ENCODE peak calls at places on chromosomes 16 and 17, in nine cellular contexts. X is bronchial epithelial cell, Z is mesenchymal stem cell, R is MM.1S, J is tibial artery, I is left ventricle myocardium inferior, C is lower leg skin, Q is neuronal stem cell, A is HFF-Myc. K is an unnamed sample.

GRCh38 chr16:54447606-54448440 is 161.2 kb upstream of the IRX3 start:
- DNase-seq in X (peak), Z (peak), R (no peak), J (no peak), I (no peak), C (no peak), Q (no peak), A (peak), K (peak)

GRCh38 chr16:70460737-70461261 is 6.4 kb downstream of the FCSK start:
- DNase-seq in X (peak), Z (peak), R (no peak), J (no peak), I (no peak), C (no peak), Q (no peak), A (no peak), K (no peak)

GRCh38 chr17:50763716-50764450 is 3.4 kb downstream of the ANKRD40CL start:
- DNase-seq in X (no peak), Z (no peak), R (no peak), J (no peak), I (no peak), C (no peak), Q (no peak), A (no peak), K (peak)

GRCh38 chr16:87461466-87461975 is 31.3 kb downstream of the ZCCHC14 start:
- DNase-seq in X (peak), Z (peak), R (peak), J (peak), I (peak), C (peak), Q (peak), A (no peak), K (peak)

GRCh38 chr16:4260360-4260759 is 12.5 kb downstream of the TFAP4 start:
- DNase-seq in X (peak), Z (no peak), R (no peak), J (no peak), I (no peak), C (no peak), Q (no peak), A (no peak), K (no peak)

GRCh38 chr16:82748026-82748425 is 121.3 kb downstream of the CDH13 start:
- DNase-seq in X (no peak), Z (peak), R (no peak), J (peak), I (peak), C (no peak), Q (no peak), A (no peak), K (no peak)

GRCh38 chr17:72233981-72234380 is 113.2 kb downstream of the SOX9 start:
- DNase-seq in X (no peak), Z (no peak), R (no peak), J (no peak), I (no peak), C (peak), Q (no peak), A (no peak), K (no peak)

GRCh38 chr17:36592316-36592710 is 634 bp downstream of the DHRS11 start:
- DNase-seq in X (no peak), Z (no peak), R (no peak), J (no peak), I (no peak), C (peak), Q (peak), A (no peak), K (peak)

GRCh38 chr17:50199651-50200446 is 1.6 kb downstream of the COL1A1 start:
- DNase-seq in X (peak), Z (peak), R (peak), J (peak), I (peak), C (peak), Q (peak), A (peak), K (peak)

GRCh38 chr17:59494757-59495368 is 70.5 kb upstream of the DHX40 start:
- DNase-seq in X (no peak), Z (no peak), R (no peak), J (no peak), I (no peak), C (no peak), Q (no peak), A (no peak), K (no peak)

GRCh38 chr16:47461598-47462266 is 601 bp downstream of the PHKB start:
- DNase-seq in X (peak), Z (peak), R (peak), J (no peak), I (no peak), C (no peak), Q (no peak), A (no peak), K (peak)

GRCh38 chr16:31451201-31451600 is 8.1 kb upstream of the ARMC5 start:
- DNase-seq in X (no peak), Z (no peak), R (no peak), J (peak), I (no peak), C (peak), Q (no peak), A (no peak), K (no peak)

GRCh38 chr17:37490022-37490587 is 414 bp downstream of the DUSP14 start:
- DNase-seq in X (peak), Z (peak), R (peak), J (peak), I (peak), C (peak), Q (peak), A (no peak), K (peak)

GRCh38 chr16:20868890-20869289 is 31.3 kb downstream of the DCUN1D3 start:
- DNase-seq in X (no peak), Z (peak), R (no peak), J (peak), I (peak), C (peak), Q (no peak), A (peak), K (peak)

GRCh38 chr17:66957951-66958579 is 6.4 kb upstream of the CACNG4 start:
- DNase-seq in X (no peak), Z (no peak), R (no peak), J (no peak), I (no peak), C (no peak), Q (no peak), A (no peak), K (peak)

GRCh38 chr16:75097191-75097761 is 19.3 kb downstream of the LDHD start:
- DNase-seq in X (no peak), Z (no peak), R (no peak), J (no peak), I (no peak), C (no peak), Q (no peak), A (no peak), K (no peak)

GRCh38 chr17:63537991-63538692 is 12.1 kb upstream of the DCAF7 start:
- DNase-seq in X (no peak), Z (no peak), R (no peak), J (peak), I (no peak), C (no peak), Q (no peak), A (no peak), K (no peak)

GRCh38 chr17:40532520-40533253 is 31.3 kb upstream of the TNS4 start:
- DNase-seq in X (peak), Z (no peak), R (no peak), J (no peak), I (no peak), C (peak), Q (no peak), A (no peak), K (no peak)

GRCh38 chr16:30958164-30959083 is 870 bp downstream of the SETD1A start:
- DNase-seq in X (no peak), Z (peak), R (peak), J (no peak), I (peak), C (no peak), Q (peak), A (no peak), K (peak)

GRCh38 chr17:17119533-17119932 is 77.3 kb downstream of the MPRIP start:
- DNase-seq in X (peak), Z (peak), R (no peak), J (no peak), I (no peak), C (peak), Q (no peak), A (peak), K (no peak)

GRCh38 chr16:57828272-57829161 is 26.2 kb upstream of the KIFC3 start:
- DNase-seq in X (no peak), Z (no peak), R (no peak), J (no peak), I (no peak), C (no peak), Q (no peak), A (no peak), K (no peak)

GRCh38 chr16:58684001-58684353 is 593 bp downstream of the SLC38A7 start:
- DNase-seq in X (peak), Z (peak), R (no peak), J (no peak), I (peak), C (no peak), Q (no peak), A (no peak), K (peak)

GRCh38 chr17:17763734-17764133 is 73.1 kb downstream of the SREBF1 start:
- DNase-seq in X (no peak), Z (no peak), R (no peak), J (no peak), I (no peak), C (no peak), Q (no peak), A (no peak), K (no peak)

GRCh38 chr16:86481607-86482006 is 28.7 kb upstream of the FOXF1 start:
- DNase-seq in X (no peak), Z (no peak), R (no peak), J (no peak), I (no peak), C (no peak), Q (no peak), A (no peak), K (no peak)

GRCh38 chr16:50323335-50324011 is 45.3 kb downstream of the BRD7 start:
- DNase-seq in X (peak), Z (peak), R (peak), J (no peak), I (no peak), C (no peak), Q (no peak), A (peak), K (peak)

GRCh38 chr17:7951143-7951792 is 19.3 kb downstream of the CNTROB start:
- DNase-seq in X (no peak), Z (no peak), R (peak), J (no peak), I (no peak), C (no peak), Q (no peak), A (no peak), K (no peak)

GRCh38 chr17:35729405-35729833 is 2.0 kb upstream of the RASL10B start:
- DNase-seq in X (no peak), Z (no peak), R (no peak), J (no peak), I (no peak), C (no peak), Q (no peak), A (no peak), K (no peak)

GRCh38 chr16:72129976-72130656 is 36.5 kb downstream of the DHX38 start:
- DNase-seq in X (no peak), Z (no peak), R (no peak), J (no peak), I (no peak), C (no peak), Q (no peak), A (no peak), K (no peak)

GRCh38 chr16:24151482-24151939 is 104.6 kb upstream of the CACNG3 start:
- DNase-seq in X (no peak), Z (peak), R (no peak), J (no peak), I (no peak), C (no peak), Q (no peak), A (no peak), K (no peak)

GRCh38 chr17:489758-490329 is 137.2 kb upstream of the RPH3AL start:
- DNase-seq in X (no peak), Z (peak), R (no peak), J (no peak), I (no peak), C (no peak), Q (peak), A (no peak), K (peak)

GRCh38 chr16:75433732-75434413 is 570 bp upstream of the CFDP1 start:
- DNase-seq in X (peak), Z (peak), R (peak), J (peak), I (no peak), C (peak), Q (no peak), A (peak), K (peak)

GRCh38 chr17:74922694-74923537 is at the start of gene USH1G:
- DNase-seq in X (no peak), Z (no peak), R (no peak), J (no peak), I (no peak), C (no peak), Q (no peak), A (no peak), K (peak)

GRCh38 chr17:40540448-40540847 is 24.8 kb downstream of the CCR7 start:
- DNase-seq in X (no peak), Z (no peak), R (no peak), J (peak), I (no peak), C (no peak), Q (no peak), A (no peak), K (no peak)

GRCh38 chr17:10549108-10549842 is at the start of gene MYH2:
- DNase-seq in X (no peak), Z (no peak), R (no peak), J (no peak), I (no peak), C (no peak), Q (peak), A (no peak), K (no peak)

GRCh38 chr16:75114179-75114945 is 2.2 kb downstream of the LDHD start:
- DNase-seq in X (no peak), Z (no peak), R (no peak), J (peak), I (no peak), C (no peak), Q (no peak), A (no peak), K (no peak)

GRCh38 chr16:56421313-56421712 is 4.0 kb downstream of the AMFR start:
- DNase-seq in X (no peak), Z (no peak), R (no peak), J (no peak), I (no peak), C (no peak), Q (no peak), A (no peak), K (no peak)

GRCh38 chr16:725463-726187 is 618 bp downstream of the CCDC78 start:
- DNase-seq in X (no peak), Z (no peak), R (no peak), J (no peak), I (no peak), C (no peak), Q (no peak), A (no peak), K (no peak)
- H3K4me3 ChIP-seq in X (no peak), Z (no peak), R (no peak), J (no peak), I (no peak), C (no peak), Q (no peak), A (no peak), K (no peak)

GRCh38 chr17:47848198-47848513 is 2.8 kb downstream of the SP6 start:
- DNase-seq in X (no peak), Z (no peak), R (no peak), J (no peak), I (no peak), C (no peak), Q (no peak), A (no peak), K (no peak)

GRCh38 chr17:47850373-47850691 is 631 bp downstream of the SP6 start:
- DNase-seq in X (no peak), Z (no peak), R (no peak), J (no peak), I (no peak), C (no peak), Q (no peak), A (no peak), K (no peak)

GRCh38 chr17:47846741-47847340 is 4.1 kb downstream of the SP6 start:
- DNase-seq in X (no peak), Z (no peak), R (no peak), J (no peak), I (no peak), C (no peak), Q (no peak), A (no peak), K (no peak)

GRCh38 chr17:47844814-47845453 is 3.9 kb upstream of the SCRN2 start:
- DNase-seq in X (no peak), Z (peak), R (no peak), J (no peak), I (no peak), C (no peak), Q (no peak), A (no peak), K (no peak)

DNA sequence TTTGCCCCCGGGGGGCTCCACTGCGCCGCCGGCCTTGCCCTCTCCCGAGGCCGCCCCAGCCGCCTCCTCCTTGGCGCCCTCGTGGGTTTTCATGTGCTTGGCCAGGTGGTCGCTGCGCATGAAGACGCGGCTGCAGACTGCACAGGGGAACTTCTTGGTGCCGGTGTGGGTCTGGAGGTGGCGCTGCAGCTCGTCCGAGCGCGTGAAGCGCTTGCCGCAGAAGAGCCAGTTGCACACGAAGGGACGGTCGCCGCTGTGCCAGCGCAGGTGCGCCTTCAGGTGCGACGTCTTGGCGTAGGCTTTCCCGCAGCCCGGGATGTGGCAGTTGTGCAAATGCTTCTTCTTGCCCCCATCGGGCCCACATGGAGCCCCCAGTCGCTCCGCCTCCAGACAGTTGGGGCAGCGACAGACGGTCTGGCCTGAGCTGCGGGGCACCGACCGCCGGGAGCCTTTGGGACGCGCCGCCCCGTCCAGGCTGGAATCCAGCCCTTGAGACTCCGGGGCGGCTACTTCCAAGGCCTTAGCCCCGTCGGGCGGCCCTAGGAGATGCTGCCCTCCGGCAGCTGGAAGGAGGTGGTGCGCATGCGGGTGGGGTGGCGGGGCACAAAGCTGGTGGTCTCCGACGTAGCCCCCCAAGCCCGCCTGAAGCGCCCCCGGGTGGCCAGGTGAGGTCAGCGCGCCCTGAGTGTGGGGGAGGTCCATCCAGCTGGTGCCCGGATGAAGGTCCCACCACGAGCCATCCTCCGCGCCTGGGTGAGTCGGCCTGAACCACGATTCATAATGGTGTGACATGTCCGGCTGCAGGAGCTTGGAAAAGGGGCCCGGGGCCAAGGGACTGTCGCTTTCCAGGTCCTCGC is 3.4 kb downstream of the SP6 start:
- DNase-seq in X (no peak), Z (no peak), R (peak), J (no peak), I (no peak), C (no peak), Q (no peak), A (no peak), K (no peak)
- H3K4me3 ChIP-seq in X (peak), Z (no peak), R (no peak), J (no peak), I (no peak), C (no peak), Q (peak), A (no peak), K (no peak)

DNA sequence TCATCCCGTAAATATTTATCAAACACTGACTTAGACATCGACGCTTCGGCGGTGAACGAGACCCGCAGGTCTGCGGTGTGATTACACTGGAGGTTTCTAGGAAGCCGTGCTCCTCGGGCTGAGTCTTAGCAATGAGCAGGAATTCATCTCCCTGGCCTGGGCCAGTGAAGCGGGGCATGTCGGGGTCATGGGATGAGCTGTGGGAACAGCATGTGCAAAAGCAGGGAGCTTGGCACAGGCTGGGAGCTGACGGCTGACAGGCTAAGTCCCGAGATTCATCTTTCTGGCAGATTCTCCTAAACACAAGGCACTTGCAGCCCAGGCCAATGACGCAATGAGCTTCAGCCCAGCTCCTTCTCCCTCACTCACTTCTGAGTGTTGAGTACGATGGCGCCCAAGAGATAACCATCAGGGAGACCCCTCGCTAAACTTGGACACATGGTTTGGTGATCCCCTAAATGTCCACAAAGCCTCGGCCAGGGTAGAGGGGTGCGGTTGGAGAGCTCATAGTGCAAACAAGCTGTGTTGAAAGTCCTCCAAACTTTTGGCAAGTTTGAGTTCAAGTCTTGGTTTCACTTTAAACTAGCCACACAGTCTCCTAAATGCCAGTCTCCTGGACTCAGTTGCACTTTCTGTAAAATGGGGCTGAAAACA is 12.8 kb downstream of the CRISPLD2 start:
- DNase-seq in X (no peak), Z (peak), R (no peak), J (peak), I (peak), C (peak), Q (no peak), A (peak), K (peak)
- H3K4me3 ChIP-seq in X (no peak), Z (peak), R (peak), J (peak), I (peak), C (no peak), Q (no peak), A (peak), K (no peak)

DNA sequence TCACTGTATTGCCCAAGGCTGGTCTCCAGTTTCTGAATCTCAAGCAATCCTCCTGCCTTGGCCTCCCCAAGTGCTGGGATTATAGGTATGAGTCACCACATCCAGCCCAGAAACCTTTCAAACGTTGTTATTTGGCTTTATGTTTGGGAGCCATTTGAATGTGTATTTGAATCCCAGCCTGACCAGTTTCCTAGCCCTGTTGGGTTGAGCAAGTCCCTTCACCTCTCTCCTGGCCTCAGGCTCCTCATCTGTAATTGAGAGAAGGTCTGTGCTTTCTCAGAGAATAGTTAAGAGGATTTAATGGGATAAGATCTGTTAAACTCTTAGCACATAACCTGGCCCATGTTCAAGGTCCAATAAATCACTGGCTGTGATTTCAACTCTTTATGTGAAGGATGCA is 385.8 kb upstream of the RBFOX1 start:
- DNase-seq in X (no peak), Z (no peak), R (no peak), J (no peak), I (no peak), C (no peak), Q (no peak), A (no peak), K (no peak)
- H3K4me3 ChIP-seq in X (no peak), Z (no peak), R (no peak), J (no peak), I (no peak), C (no peak), Q (no peak), A (no peak), K (no peak)

GRCh38 chr17:1779571-1780074 is 17.8 kb downstream of the SERPINF1 start:
- DNase-seq in X (peak), Z (peak), R (no peak), J (peak), I (peak), C (peak), Q (no peak), A (peak), K (peak)
- H3K4me3 ChIP-seq in X (no peak), Z (peak), R (no peak), J (peak), I (no peak), C (no peak), Q (no peak), A (no peak), K (no peak)

GRCh38 chr17:80599546-80600305 is 55.1 kb downstream of the RPTOR start:
- DNase-seq in X (peak), Z (peak), R (no peak), J (no peak), I (no peak), C (peak), Q (no peak), A (no peak), K (peak)
- H3K4me3 ChIP-seq in X (no peak), Z (no peak), R (no peak), J (no peak), I (no peak), C (no peak), Q (no peak), A (no peak), K (no peak)

K was measured in hepatocyte.